ENCODE peak calls at places on chromosomes 2 and 18, in four cellular contexts. One of them, this sample, is unnamed.
A peak's percentile ranks its signal among the peaks of the same experiment; 100 is the strongest.

GRCh38 chr18:11672198-11672597 is 16.9 kb upstream of the GNAL start:
- DNase-seq in H1: no peak
- DNase-seq in HepG2: no peak
- DNase-seq in K562: no peak
- DNase-seq in this sample: no peak

GRCh38 chr18:63233334-63233733 is 86.2 kb downstream of the BCL2 start:
- DNase-seq in HepG2: no peak
- DNase-seq in K562: no peak
- DNase-seq in H1: no peak
- DNase-seq in this sample: no peak

GRCh38 chr2:72765997-72766609 is 59.7 kb downstream of the EXOC6B start:
- DNase-seq in H1: no peak
- DNase-seq in K562: no peak
- DNase-seq in HepG2: no peak
- DNase-seq in this sample: no peak

GRCh38 chr2:162435676-162436075 is 91.7 kb downstream of the GCA start:
- DNase-seq in HepG2: peak; percentile 29
- DNase-seq in K562: no peak
- DNase-seq in H1: no peak
- DNase-seq in this sample: no peak

GRCh38 chr2:168607992-168608391 is 151.9 kb downstream of the CERS6 start:
- DNase-seq in K562: no peak
- DNase-seq in H1: no peak
- DNase-seq in HepG2: no peak
- DNase-seq in this sample: no peak

GRCh38 chr2:114661926-114662670 is 219.7 kb downstream of the DPP10 start:
- DNase-seq in H1: no peak
- DNase-seq in HepG2: no peak
- DNase-seq in K562: no peak
- DNase-seq in this sample: no peak

GRCh38 chr2:18180031-18180610 is 301.7 kb downstream of the KCNS3 start:
- DNase-seq in HepG2: no peak
- DNase-seq in K562: no peak
- DNase-seq in H1: no peak
- DNase-seq in this sample: no peak

GRCh38 chr2:147989809-147990403 is 30.6 kb downstream of the ORC4 start:
- DNase-seq in H1: no peak
- DNase-seq in K562: peak; percentile 39
- DNase-seq in HepG2: peak; percentile 47
- DNase-seq in this sample: peak; percentile 18

GRCh38 chr2:51695531-51695930 is 663.6 kb upstream of the NRXN1 start:
- DNase-seq in K562: no peak
- DNase-seq in H1: no peak
- DNase-seq in HepG2: no peak
- DNase-seq in this sample: no peak

GRCh38 chr2:27959496-27959895 is 69.0 kb downstream of the BABAM2 start:
- DNase-seq in H1: no peak
- DNase-seq in K562: peak; percentile 18
- DNase-seq in HepG2: peak; percentile 69
- DNase-seq in this sample: no peak

GRCh38 chr2:85579266-85579935 is 2.0 kb downstream of the VAMP8 start:
- DNase-seq in H1: no peak
- DNase-seq in HepG2: no peak
- DNase-seq in K562: peak; percentile 50
- DNase-seq in this sample: no peak

GRCh38 chr18:23812566-23813440 is 123.5 kb downstream of the LAMA3 start:
- DNase-seq in H1: no peak
- DNase-seq in K562: peak; percentile 24
- DNase-seq in HepG2: no peak
- DNase-seq in this sample: peak; percentile 15

GRCh38 chr18:652131-652530 is 5.3 kb upstream of the TYMS start:
- DNase-seq in H1: no peak
- DNase-seq in K562: no peak
- DNase-seq in HepG2: peak; percentile 51
- DNase-seq in this sample: no peak

GRCh38 chr18:23662309-23663263 is at the start of gene ANKRD29:
- DNase-seq in H1: no peak
- DNase-seq in HepG2: no peak
- DNase-seq in K562: no peak
- DNase-seq in this sample: no peak

GRCh38 chr2:205177505-205177904 is 504.8 kb upstream of the NRP2 start:
- DNase-seq in H1: no peak
- DNase-seq in K562: no peak
- DNase-seq in HepG2: no peak
- DNase-seq in this sample: no peak

GRCh38 chr2:229163893-229164292 is 107.2 kb downstream of the PID1 start:
- DNase-seq in H1: no peak
- DNase-seq in HepG2: no peak
- DNase-seq in K562: no peak
- DNase-seq in this sample: no peak

GRCh38 chr2:120140866-120141265 is 82.3 kb downstream of the TMEM185B start:
- DNase-seq in H1: no peak
- DNase-seq in HepG2: no peak
- DNase-seq in K562: no peak
- DNase-seq in this sample: no peak
- TF ChIP-seq POLR2AphosphoS5 in H1: no peak
- TF ChIP-seq POLR2AphosphoS5 in HepG2: no peak
- TF ChIP-seq POLR2AphosphoS5 in K562: no peak
- TF ChIP-seq POLR2AphosphoS5 in this sample: no peak

DNA sequence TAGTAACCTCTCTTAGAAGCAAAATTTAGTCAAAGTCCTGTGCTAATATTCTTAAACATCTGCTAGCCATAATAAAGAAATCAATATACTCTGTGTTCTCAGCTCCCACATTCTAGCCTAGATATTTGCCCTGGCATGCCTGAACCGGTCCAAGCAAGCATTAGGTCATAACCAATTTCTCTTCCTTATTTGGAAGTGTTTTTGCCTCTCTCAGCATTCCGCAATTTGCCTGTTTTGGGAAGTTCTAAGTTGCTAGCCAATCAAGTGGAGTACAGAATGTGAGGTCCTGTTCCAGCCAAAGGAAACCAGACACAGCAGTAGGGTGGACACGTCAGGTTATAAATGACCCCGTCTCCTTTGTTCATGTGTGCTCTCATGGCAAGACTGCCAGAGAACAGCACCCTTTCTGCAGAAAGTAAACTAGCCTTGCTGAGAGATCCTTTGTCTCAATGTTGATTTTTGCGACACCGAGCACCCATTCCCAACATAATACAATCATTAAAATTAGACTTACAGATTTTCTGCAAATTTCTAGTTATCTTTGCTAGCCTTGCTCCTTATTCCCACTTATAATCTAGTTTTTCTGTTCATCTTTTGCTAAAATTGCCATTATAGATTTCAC is 13.0 kb upstream of the SULT1C4 start:
- DNase-seq in K562: no peak
- DNase-seq in H1: no peak
- DNase-seq in HepG2: peak; percentile 48
- DNase-seq in this sample: no peak
- TF ChIP-seq ZNF274 in K562: no peak
- TF ChIP-seq ZNF274 in H1: no peak
- TF ChIP-seq ZNF274 in HepG2: no peak
- TF ChIP-seq ZNF274 in this sample: no peak

GRCh38 chr2:20135631-20136050 is 84.2 kb upstream of the LAPTM4A start:
- DNase-seq in HepG2: peak; percentile 74
- DNase-seq in K562: peak; percentile 72
- DNase-seq in H1: peak; percentile 63
- DNase-seq in this sample: peak; percentile 43

GRCh38 chr2:20129320-20130274 is 78.2 kb upstream of the LAPTM4A start:
- DNase-seq in HepG2: no peak
- DNase-seq in H1: no peak
- DNase-seq in K562: no peak
- DNase-seq in this sample: no peak

GRCh38 chr2:20130821-20131645 is 79.6 kb upstream of the LAPTM4A start:
- DNase-seq in HepG2: no peak
- DNase-seq in H1: no peak
- DNase-seq in K562: no peak
- DNase-seq in this sample: no peak

GRCh38 chr2:20136149-20136548 is 84.7 kb upstream of the LAPTM4A start:
- DNase-seq in HepG2: no peak
- DNase-seq in K562: no peak
- DNase-seq in H1: no peak
- DNase-seq in this sample: no peak

DNA sequence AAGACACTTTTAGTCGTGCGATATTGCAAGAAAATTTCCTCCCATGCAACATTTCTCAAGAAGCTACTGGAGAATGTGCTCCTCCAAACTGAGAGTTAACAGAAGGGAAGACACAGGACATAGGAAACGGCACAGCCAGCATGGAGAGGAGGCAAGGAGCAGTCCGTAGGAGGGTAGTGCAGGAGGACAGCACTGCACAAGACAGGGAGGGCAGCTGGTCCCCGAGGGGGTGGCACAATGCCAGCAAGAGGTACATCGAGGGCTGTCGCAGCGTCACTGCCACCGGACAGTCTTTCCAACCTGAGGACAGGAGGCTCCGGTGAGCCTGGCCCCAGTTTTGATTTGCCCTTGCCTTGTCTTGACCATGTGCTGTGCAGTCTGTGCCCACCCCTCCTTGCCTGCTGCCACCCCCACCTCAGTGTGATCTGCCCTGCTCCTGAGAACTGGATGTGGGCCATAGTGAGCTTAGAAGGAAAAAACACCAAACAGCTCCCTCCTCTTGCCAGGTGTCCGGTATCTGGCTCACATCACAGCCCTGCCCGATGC is 81.6 kb upstream of the LAPTM4A start:
- DNase-seq in H1: no peak
- DNase-seq in K562: no peak
- DNase-seq in HepG2: no peak
- DNase-seq in this sample: no peak
- TF ChIP-seq FOSL1 in H1: no peak
- TF ChIP-seq FOSL1 in K562: no peak
- TF ChIP-seq FOSL1 in HepG2: no peak
- TF ChIP-seq FOSL1 in this sample: no peak

GRCh38 chr2:96116424-96116878 is at the start of gene ADRA2B:
- DNase-seq in K562: peak; percentile 72
- DNase-seq in HepG2: no peak
- DNase-seq in H1: peak; percentile 68
- DNase-seq in this sample: peak; percentile 47
- TF ChIP-seq POLR2AphosphoS5 in K562: no peak
- TF ChIP-seq POLR2AphosphoS5 in HepG2: no peak
- TF ChIP-seq POLR2AphosphoS5 in H1: no peak
- TF ChIP-seq POLR2AphosphoS5 in this sample: peak; percentile 61